ENCODE peak calls at places on chromosomes 2 and 18, in five cellular contexts. X, A, K, O and T are unnamed samples.

GRCh38 chr2:113263546-113263945 is 15.2 kb downstream of the PAX8 start:
- DNase-seq in X (no peak), O (no peak), A (no peak), K (no peak), T (no peak)

GRCh38 chr2:43138441-43138840 is 88.0 kb downstream of the ZFP36L2 start:
- DNase-seq in O (no peak), A (no peak), K (no peak), X (no peak), T (no peak)

GRCh38 chr2:199042660-199043379 is 414.9 kb downstream of the SATB2 start:
- DNase-seq in O (no peak), X (no peak), K (no peak), A (no peak), T (no peak)

GRCh38 chr2:240874715-240875227 is 6.1 kb downstream of the AGXT start:
- DNase-seq in A (peak; percentile 54), K (no peak), X (no peak), O (no peak), T (no peak)

GRCh38 chr2:197057946-197058345 is 131.4 kb upstream of the PGAP1 start:
- DNase-seq in X (no peak), A (no peak), K (no peak), O (no peak), T (no peak)

GRCh38 chr2:177783835-177784448 is 288.6 kb downstream of the PDE11A start:
- DNase-seq in X (peak; percentile 82), A (no peak), K (no peak), O (peak; percentile 31), T (no peak)

GRCh38 chr2:227766361-227766883 is 20.7 kb downstream of the SCYGR8 start:
- DNase-seq in A (peak; percentile 77), K (peak; percentile 59), X (peak; percentile 76), O (peak; percentile 90), T (peak; percentile 49)

GRCh38 chr2:103401621-103402020 is 639.8 kb downstream of the TMEM182 start:
- DNase-seq in O (no peak), A (no peak), K (no peak), X (no peak), T (no peak)

GRCh38 chr18:74906189-74906588 is 302.8 kb downstream of the PTGR3 start:
- DNase-seq in K (no peak), O (peak; percentile 3), A (no peak), X (peak; percentile 93), T (no peak)

GRCh38 chr2:219912530-219912929 is 285.1 kb downstream of the SLC4A3 start:
- DNase-seq in A (no peak), X (peak; percentile 43), O (no peak), K (no peak), T (no peak)

GRCh38 chr2:70717431-70718038 is 50.5 kb downstream of the ADD2 start:
- DNase-seq in K (no peak), A (no peak), X (no peak), O (no peak), T (no peak)

GRCh38 chr2:98476192-98476868 is 31.7 kb downstream of the INPP4A start:
- DNase-seq in A (no peak), X (no peak), K (no peak), O (no peak), T (peak; percentile 56)

GRCh38 chr2:47460766-47461165 is 57.8 kb downstream of the MSH2 start:
- DNase-seq in A (no peak), K (no peak), O (no peak), X (peak; percentile 15), T (no peak)

GRCh38 chr2:101022221-101022620 is 20.1 kb downstream of the RPL31 start:
- DNase-seq in O (no peak), K (no peak), A (no peak), X (no peak), T (no peak)

GRCh38 chr18:40911582-40912254 is 1043.3 kb upstream of the PIK3C3 start:
- DNase-seq in O (no peak), K (no peak), A (no peak), X (peak; percentile 48), T (no peak)

GRCh38 chr2:24110660-24111303 is 12.4 kb downstream of the PFN4 start:
- DNase-seq in X (no peak), A (no peak), K (no peak), O (no peak), T (no peak)

GRCh38 chr18:71878226-71878625 is 665.9 kb downstream of the CBLN2 start:
- DNase-seq in O (no peak), A (no peak), X (no peak), K (no peak), T (no peak)

GRCh38 chr2:176001903-176002683 is at the start of gene LNPK:
- DNase-seq in O (peak; percentile 92), A (peak; percentile 97), X (peak; percentile 86), K (peak; percentile 90), T (peak; percentile 67)

GRCh38 chr18:22691988-22692710 is 241.0 kb upstream of the RBBP8 start:
- DNase-seq in K (no peak), X (peak; percentile 97), O (no peak), A (no peak), T (no peak)

GRCh38 chr2:134258684-134259408 is 5.0 kb downstream of the MGAT5 start:
- DNase-seq in A (no peak), X (no peak), O (no peak), K (peak; percentile 54), T (no peak)

GRCh38 chr2:144370937-144371584 is 148.9 kb downstream of the ZEB2 start:
- DNase-seq in K (no peak), O (no peak), A (no peak), X (peak; percentile 57), T (no peak)

GRCh38 chr2:19860022-19860421 is 41.8 kb downstream of the TTC32 start:
- DNase-seq in K (no peak), X (no peak), O (no peak), A (no peak), T (no peak)

GRCh38 chr18:23828426-23828825 is 139.2 kb downstream of the LAMA3 start:
- DNase-seq in O (peak; percentile 64), A (no peak), K (peak; percentile 39), X (peak; percentile 61), T (no peak)

GRCh38 chr2:127630409-127631183 is 15.4 kb upstream of the GPR17 start:
- DNase-seq in A (no peak), K (no peak), X (no peak), O (no peak), T (no peak)

GRCh38 chr2:100630473-100630977 is 67.7 kb downstream of the PDCL3 start:
- DNase-seq in A (no peak), X (no peak), O (no peak), K (no peak), T (no peak)

GRCh38 chr2:21041462-21041861 is 2.4 kb downstream of the APOB start:
- DNase-seq in K (no peak), A (no peak), X (no peak), O (no peak), T (no peak)

GRCh38 chr2:227860116-227860724 is 11.2 kb upstream of the DAW1 start:
- DNase-seq in O (no peak), A (no peak), X (no peak), K (no peak), T (no peak)

DNA sequence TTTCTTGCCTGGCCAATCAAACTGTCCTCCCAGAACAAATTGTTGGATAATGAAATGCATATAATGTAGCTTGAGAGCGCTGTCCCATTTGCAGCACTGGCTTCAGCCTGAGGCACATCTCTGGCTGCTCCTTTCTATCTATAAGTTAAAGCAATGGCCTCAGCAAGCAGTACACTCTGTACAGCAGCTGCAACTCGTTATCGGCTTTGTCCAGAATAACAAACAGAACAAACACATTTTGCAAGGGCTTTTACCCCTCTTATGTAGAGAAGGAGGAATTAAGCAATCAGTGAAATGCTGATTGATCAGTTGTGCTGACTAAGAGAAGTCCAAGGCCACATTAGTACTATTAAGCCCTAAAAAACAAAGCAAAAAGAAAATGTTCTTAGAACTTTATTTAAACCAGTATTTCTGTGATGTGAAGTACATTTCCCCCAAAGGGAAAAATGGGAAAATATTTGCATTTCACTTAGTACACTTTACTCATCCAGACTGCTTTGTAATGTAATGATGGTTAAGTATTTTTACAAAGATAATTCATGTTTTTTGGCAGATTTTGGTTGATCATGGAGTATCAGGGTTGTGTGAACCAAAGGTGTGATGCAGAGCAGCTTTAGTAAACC is 15.0 kb upstream of the CPS1 start:
- DNase-seq in A (no peak), O (no peak), X (peak; percentile 24), K (no peak), T (no peak)
- TF ChIP-seq CTCF in A (no peak), O (no peak), X (no peak), K (no peak), T (no peak)

GRCh38 chr2:30502310-30502709 is 55.3 kb downstream of the LCLAT1 start:
- DNase-seq in K (no peak), X (no peak), O (no peak), A (no peak), T (no peak)

GRCh38 chr2:30503692-30504076 is 56.6 kb downstream of the LCLAT1 start:
- DNase-seq in X (no peak), A (no peak), K (no peak), O (no peak), T (no peak)

GRCh38 chr2:30505500-30506180 is 58.6 kb downstream of the LCLAT1 start:
- DNase-seq in X (no peak), A (no peak), K (no peak), O (no peak), T (no peak)

GRCh38 chr2:30500699-30501098 is 53.7 kb downstream of the LCLAT1 start:
- DNase-seq in K (no peak), X (no peak), O (no peak), A (no peak), T (no peak)

GRCh38 chr2:30503007-30503691 is 56.1 kb downstream of the LCLAT1 start:
- DNase-seq in O (no peak), X (no peak), A (no peak), K (no peak), T (no peak)
- TF ChIP-seq CTCF in O (no peak), X (peak; percentile 24), A (no peak), K (no peak), T (no peak)

DNA sequence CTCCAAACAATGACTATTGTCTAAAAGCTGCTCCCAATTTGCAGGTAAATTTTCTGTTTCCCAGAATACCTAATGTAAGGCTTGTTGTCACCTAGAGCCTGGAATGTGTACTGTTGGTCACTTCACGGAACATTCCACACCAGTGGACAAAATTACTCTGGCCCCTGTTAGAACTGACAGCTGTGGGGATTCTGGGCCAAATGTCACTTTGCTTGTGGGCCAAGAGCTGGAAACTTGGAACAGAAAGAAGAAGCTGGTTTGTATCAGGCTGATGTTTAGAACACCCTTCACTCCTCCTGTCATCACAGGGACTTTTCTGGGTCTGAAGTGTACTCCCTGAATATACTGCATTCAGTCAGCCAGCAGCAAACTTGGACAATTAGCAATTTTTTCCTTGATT is 495.6 kb upstream of the SYT4 start:
- DNase-seq in X (no peak), O (no peak), K (no peak), A (no peak), T (no peak)
- TF ChIP-seq CTCF in X (no peak), O (no peak), K (no peak), A (no peak), T (no peak)

DNA sequence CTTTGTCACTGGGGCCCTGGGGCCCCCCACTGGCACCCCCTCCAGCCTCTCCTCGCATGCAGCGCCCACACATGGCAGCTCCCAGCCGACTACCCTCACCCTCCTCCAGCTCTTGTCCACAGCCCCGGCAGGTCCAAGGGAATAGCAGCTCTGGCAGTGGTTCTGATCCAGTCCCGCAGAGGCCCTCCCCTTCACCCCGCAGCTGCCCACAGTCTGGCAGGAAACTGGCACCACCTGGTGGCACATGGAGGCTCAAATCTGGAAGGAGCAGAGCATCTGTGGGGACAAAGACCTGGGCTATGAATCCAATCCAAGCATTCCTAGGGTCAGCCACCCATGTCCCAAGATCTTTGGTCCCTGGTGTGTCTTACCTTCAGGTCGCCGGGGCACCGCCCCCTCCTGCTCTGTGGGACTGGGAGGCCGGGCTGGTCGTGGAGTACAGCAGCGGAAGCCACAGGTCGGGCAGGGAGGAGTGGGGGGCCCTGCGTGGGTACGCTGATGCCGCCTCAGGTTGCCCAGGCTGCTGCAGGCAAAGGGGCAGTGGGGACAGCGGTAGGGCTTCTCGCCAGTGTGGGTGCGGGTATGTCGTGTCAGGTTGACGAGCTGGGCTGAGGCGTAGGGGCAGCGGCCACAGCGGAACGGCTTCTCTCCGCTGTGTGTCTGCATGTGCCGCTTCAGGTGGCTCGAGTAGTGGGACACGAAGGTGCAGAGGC is 2.3 kb downstream of the ZNF513 start:
- DNase-seq in A (peak; percentile 81), O (peak; percentile 34), K (peak; percentile 29), X (no peak), T (no peak)
- TF ChIP-seq CTCF in A (peak; percentile 42), O (no peak), K (no peak), X (peak; percentile 27), T (peak; percentile 35)